ENCODE peak calls at places on chromosomes 16 and 17, in seven cellular contexts. E, S, Q, L, M, C and X are unnamed samples.

GRCh38 chr16:6836771-6837170 is 495.9 kb upstream of the RBFOX1 start:
- DNase-seq in E (no peak), S (no peak), Q (no peak), L (no peak), M (no peak), C (no peak), X (no peak)

GRCh38 chr16:85882181-85882810 is 16.7 kb upstream of the IRF8 start:
- DNase-seq in E (no peak), S (no peak), Q (peak; percentile 37), L (no peak), M (no peak), C (no peak), X (no peak)

GRCh38 chr16:630024-630814 is 566 bp upstream of the WFIKKN1 start:
- DNase-seq in E (no peak), S (no peak), Q (no peak), L (no peak), M (no peak), C (peak; percentile 26), X (no peak)

GRCh38 chr16:83574388-83574787 is 233.4 kb upstream of the HSBP1 start:
- DNase-seq in E (no peak), S (peak; percentile 87), Q (no peak), L (no peak), M (no peak), C (no peak), X (no peak)

GRCh38 chr17:50150354-50151040 is at the start of gene PPP1R9B:
- DNase-seq in E (peak; percentile 40), S (no peak), Q (no peak), L (no peak), M (peak; percentile 28), C (no peak), X (no peak)

GRCh38 chr17:70863436-70864248 is 694.3 kb downstream of the KCNJ2 start:
- DNase-seq in E (no peak), S (peak; percentile 82), Q (no peak), L (no peak), M (peak; percentile 30), C (no peak), X (no peak)

GRCh38 chr16:11621920-11622651 is 35.4 kb upstream of the LITAF start:
- DNase-seq in E (peak; percentile 87), S (no peak), Q (no peak), L (no peak), M (peak; percentile 48), C (peak; percentile 34), X (peak; percentile 73)

GRCh38 chr17:17235212-17236174 is 1.5 kb downstream of the FLCN start:
- DNase-seq in E (no peak), S (peak; percentile 73), Q (no peak), L (no peak), M (no peak), C (no peak), X (no peak)

GRCh38 chr16:77877712-77878111 is 89.3 kb downstream of the VAT1L start:
- DNase-seq in E (no peak), S (peak; percentile 98), Q (no peak), L (no peak), M (no peak), C (no peak), X (no peak)

GRCh38 chr17:7023576-7024401 is 939 bp downstream of the BCL6B start:
- DNase-seq in E (peak; percentile 53), S (peak; percentile 73), Q (peak; percentile 97), L (peak; percentile 78), M (peak; percentile 90), C (peak; percentile 75), X (peak; percentile 83)

GRCh38 chr16:53509906-53510703 is 7.1 kb upstream of the AKTIP start:
- DNase-seq in E (peak; percentile 60), S (peak; percentile 48), Q (peak; percentile 80), L (peak; percentile 47), M (peak; percentile 74), C (peak; percentile 44), X (peak; percentile 51)

GRCh38 chr17:40323317-40323716 is 14.3 kb downstream of the RARA start:
- DNase-seq in E (no peak), S (no peak), Q (no peak), L (no peak), M (no peak), C (no peak), X (no peak)

GRCh38 chr17:36592316-36592710 is 634 bp downstream of the DHRS11 start:
- DNase-seq in E (no peak), S (peak; percentile 28), Q (peak; percentile 53), L (no peak), M (no peak), C (no peak), X (no peak)

GRCh38 chr16:61432421-61432820 is 603.8 kb downstream of the CDH8 start:
- DNase-seq in E (no peak), S (peak; percentile 0), Q (no peak), L (no peak), M (no peak), C (no peak), X (no peak)

GRCh38 chr16:57804111-57804837 is 2.0 kb upstream of the KIFC3 start:
- DNase-seq in E (no peak), S (no peak), Q (no peak), L (no peak), M (no peak), C (no peak), X (no peak)

GRCh38 chr17:64115871-64116534 is 13.9 kb downstream of the ERN1 start:
- DNase-seq in E (no peak), S (peak; percentile 89), Q (no peak), L (no peak), M (no peak), C (no peak), X (no peak)

GRCh38 chr17:30920282-30920681 is 1.5 kb upstream of the ADAP2 start:
- DNase-seq in E (no peak), S (peak; percentile 10), Q (no peak), L (no peak), M (peak; percentile 61), C (no peak), X (no peak)

GRCh38 chr16:471353-472198 is 46.1 kb downstream of the RAB11FIP3 start:
- DNase-seq in E (no peak), S (peak; percentile 66), Q (no peak), L (peak; percentile 14), M (no peak), C (no peak), X (no peak)

GRCh38 chr16:88283596-88283995 is 99.2 kb upstream of the ZNF469 start:
- DNase-seq in E (no peak), S (no peak), Q (no peak), L (no peak), M (no peak), C (no peak), X (no peak)

GRCh38 chr17:17435323-17435722 is 41.5 kb upstream of the MED9 start:
- DNase-seq in E (no peak), S (peak; percentile 93), Q (peak; percentile 34), L (no peak), M (no peak), C (no peak), X (no peak)

GRCh38 chr17:7191571-7192270 is 12.6 kb upstream of the ASGR1 start:
- DNase-seq in E (peak; percentile 38), S (peak; percentile 21), Q (no peak), L (no peak), M (peak; percentile 66), C (peak; percentile 53), X (no peak)

GRCh38 chr16:11949527-11949926 is 7.7 kb upstream of the NPIPB2 start:
- DNase-seq in E (peak; percentile 87), S (peak; percentile 32), Q (peak; percentile 60), L (peak; percentile 16), M (no peak), C (no peak), X (no peak)

GRCh38 chr17:17423656-17424055 is 53.1 kb upstream of the MED9 start:
- DNase-seq in E (no peak), S (no peak), Q (no peak), L (no peak), M (no peak), C (no peak), X (no peak)

GRCh38 chr17:2071421-2072281 is 16.7 kb downstream of the HIC1 start:
- DNase-seq in E (no peak), S (peak; percentile 76), Q (no peak), L (no peak), M (peak; percentile 86), C (peak; percentile 66), X (no peak)

GRCh38 chr17:2337811-2338657 is 733 bp downstream of the SGSM2 start:
- DNase-seq in E (peak; percentile 28), S (peak; percentile 60), Q (peak; percentile 77), L (peak; percentile 68), M (peak; percentile 70), C (peak; percentile 64), X (peak; percentile 57)

GRCh38 chr16:14564881-14565687 is 65.0 kb downstream of the PARN start:
- DNase-seq in E (no peak), S (peak; percentile 21), Q (no peak), L (peak; percentile 37), M (no peak), C (no peak), X (no peak)

GRCh38 chr16:12062343-12063003 is 85.9 kb downstream of the SNX29 start:
- DNase-seq in E (no peak), S (peak; percentile 87), Q (peak; percentile 80), L (no peak), M (peak; percentile 84), C (no peak), X (no peak)

GRCh38 chr17:53176629-53177028 is 646.1 kb upstream of the KIF2B start:
- DNase-seq in E (no peak), S (no peak), Q (no peak), L (no peak), M (no peak), C (no peak), X (no peak)
- H3K9me3 ChIP-seq in E (no peaks in the 10 kb centered on the region), S (no peaks in the 10 kb centered on the region), Q (no peaks in the 10 kb centered on the region), L (no peaks in the 10 kb centered on the region), M (no peaks in the 10 kb centered on the region), C (no peaks in the 10 kb centered on the region), X (no peaks in the 10 kb centered on the region)

DNA sequence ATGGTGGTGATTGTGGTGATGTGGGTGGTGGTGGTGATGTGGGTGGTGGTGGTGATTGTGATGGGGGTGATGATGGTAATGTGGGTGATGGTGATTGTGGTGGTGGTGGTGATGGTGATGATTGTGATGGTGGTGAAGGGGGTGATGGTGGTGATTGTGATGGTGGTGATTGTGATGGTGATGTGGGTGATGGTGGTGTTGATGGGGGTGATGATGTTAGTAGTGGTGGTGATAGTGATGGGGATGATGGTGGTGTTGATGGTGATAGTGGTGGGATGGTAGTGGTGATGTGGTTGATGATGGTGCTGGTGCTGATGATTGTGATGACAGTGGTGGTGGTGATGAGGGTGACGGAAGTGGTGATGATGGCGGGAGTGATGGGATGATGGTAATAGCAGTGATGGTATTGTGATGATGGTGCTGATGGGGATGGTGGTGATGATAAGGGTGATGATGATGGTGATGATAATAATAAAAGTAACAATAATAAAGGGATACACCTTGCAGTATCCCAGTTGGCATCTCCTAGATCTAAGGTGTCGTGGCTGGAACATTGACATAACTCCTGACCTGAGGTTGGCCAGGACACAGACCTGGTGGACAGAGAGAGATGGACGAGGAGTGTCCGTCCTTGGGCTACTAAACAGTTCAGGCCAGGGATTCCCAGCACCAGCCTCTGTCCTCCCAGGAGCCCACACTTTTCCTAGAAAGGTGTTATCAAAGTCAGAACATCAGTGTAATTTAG is 344.5 kb downstream of the SEC14L1 start:
- DNase-seq in E (no peak), S (no peak), Q (no peak), L (no peak), M (no peak), C (no peak), X (no peak)
- H3K36me3 ChIP-seq in E (peaks cover 100% of the 10 kb centered on the region), S (peaks cover 45% of the 10 kb centered on the region), Q (peaks cover 66% of the 10 kb centered on the region), L (peaks cover 4% of the 10 kb centered on the region), M (no peaks in the 10 kb centered on the region), C (no peaks in the 10 kb centered on the region), X (peaks cover 72% of the 10 kb centered on the region)

GRCh38 chr16:68272501-68273209 is 8.3 kb downstream of the SLC7A6 start:
- DNase-seq in E (peak; percentile 82), S (no peak), Q (peak; percentile 85), L (peak; percentile 20), M (no peak), C (no peak), X (peak; percentile 63)
- H3K4me1 ChIP-seq in E (peaks cover 66% of the 10 kb centered on the region), S (peaks cover 2% of the 10 kb centered on the region), Q (peaks cover 20% of the 10 kb centered on the region), L (peaks cover 2% of the 10 kb centered on the region), M (peaks cover 56% of the 10 kb centered on the region), C (no peaks in the 10 kb centered on the region), X (peaks cover 89% of the 10 kb centered on the region)

GRCh38 chr16:35911899-35912298 is 2452.5 kb downstream of the TP53TG3F start:
- DNase-seq in E (no peak), S (no peak), Q (no peak), L (no peak), M (no peak), C (no peak), X (no peak)
- H3K9me3 ChIP-seq in E (peaks cover 9% of the 10 kb centered on the region), S (no peaks in the 10 kb centered on the region), Q (no peaks in the 10 kb centered on the region), L (no peaks in the 10 kb centered on the region), M (peaks cover 3% of the 10 kb centered on the region), C (no peaks in the 10 kb centered on the region), X (no peaks in the 10 kb centered on the region)